ENCODE peak calls at places on chromosomes 5 and 9, in nine cellular contexts. Z is T-helper 17 cell; L is psoas muscle; W is AG08395; C is activated CD4-positive, alpha-beta T cell treated with anti-CD3 and anti-CD28 coated beads, Interleukin-2, amount 50 U/mL, for 1 hour; B is amniotic epithelial cell; M is NCI-H1092; Y is CD8-positive, alpha-beta memory T cell; H is activated T-helper 1 cell treated with Interleukin-2 at 50 U/mL for 16 hours. X is an unnamed sample.

GRCh38 chr9:108911820-108912219 is 22.1 kb downstream of the ELP1 start:
- DNase-seq in Z (no peak), L (no peak), W (no peak), C (no peak), B (no peak), M (no peak), Y (peak; percentile 10), H (no peak), X (no peak)

GRCh38 chr5:140131967-140132409 is 6.3 kb downstream of the IGIP start:
- DNase-seq in Z (no peak), L (no peak), W (peak; percentile 92), C (no peak), B (peak; percentile 90), M (no peak), Y (no peak), H (no peak), X (peak; percentile 61)

GRCh38 chr9:30103647-30104394 is 2280.6 kb upstream of the ACO1 start:
- DNase-seq in Z (no peak), L (no peak), W (no peak), C (no peak), B (peak; percentile 5), M (no peak), Y (no peak), H (no peak), X (no peak)

GRCh38 chr5:43041669-43042175 is 1.6 kb upstream of the ANXA2R start:
- DNase-seq in Z (peak; percentile 72), L (no peak), W (peak; percentile 8), C (peak; percentile 71), B (peak; percentile 85), M (peak; percentile 48), Y (no peak), H (no peak), X (peak; percentile 85)

GRCh38 chr5:148904440-148904839 is 78.0 kb downstream of the ADRB2 start:
- DNase-seq in Z (no peak), L (peak; percentile 78), W (no peak), C (no peak), B (no peak), M (no peak), Y (no peak), H (no peak), X (no peak)

GRCh38 chr9:114096041-114096511 is 3.0 kb downstream of the KIF12 start:
- DNase-seq in Z (no peak), L (no peak), W (no peak), C (no peak), B (no peak), M (no peak), Y (no peak), H (no peak), X (no peak)

GRCh38 chr5:5203441-5203840 is 63.3 kb downstream of the ADAMTS16 start:
- DNase-seq in Z (no peak), L (no peak), W (no peak), C (no peak), B (no peak), M (no peak), Y (no peak), H (no peak), X (no peak)

GRCh38 chr5:173670791-173671120 is 54.3 kb upstream of the BOD1 start:
- DNase-seq in Z (no peak), L (no peak), W (no peak), C (no peak), B (no peak), M (peak; percentile 8), Y (no peak), H (no peak), X (no peak)

GRCh38 chr9:119370816-119371215 is 1.6 kb upstream of the BRINP1 start:
- DNase-seq in Z (no peak), L (peak; percentile 60), W (peak; percentile 66), C (no peak), B (peak; percentile 22), M (no peak), Y (no peak), H (no peak), X (no peak)

GRCh38 chr9:116274293-116274692 is 120.7 kb downstream of the PAPPA start:
- DNase-seq in Z (no peak), L (no peak), W (peak; percentile 10), C (no peak), B (peak; percentile 99), M (no peak), Y (no peak), H (no peak), X (no peak)

GRCh38 chr5:96336351-96336985 is 96.6 kb downstream of the PCSK1 start:
- DNase-seq in Z (peak; percentile 12), L (no peak), W (peak; percentile 63), C (peak; percentile 37), B (peak; percentile 87), M (peak; percentile 50), Y (peak; percentile 57), H (peak; percentile 5), X (peak; percentile 85)

GRCh38 chr9:132609184-132609583 is 26.8 kb downstream of the BARHL1 start:
- DNase-seq in Z (no peak), L (no peak), W (no peak), C (no peak), B (no peak), M (no peak), Y (no peak), H (no peak), X (no peak)

GRCh38 chr9:93899609-93900435 is 55.3 kb downstream of the BARX1 start:
- DNase-seq in Z (no peak), L (peak; percentile 17), W (no peak), C (no peak), B (no peak), M (no peak), Y (no peak), H (no peak), X (no peak)

GRCh38 chr5:98927988-98928801 is 612 bp downstream of the CHD1 start:
- DNase-seq in Z (peak; percentile 25), L (peak; percentile 77), W (peak; percentile 60), C (peak; percentile 39), B (peak; percentile 48), M (peak; percentile 54), Y (no peak), H (peak; percentile 18), X (peak; percentile 66)

GRCh38 chr9:119834064-119834620 is 464.9 kb upstream of the BRINP1 start:
- DNase-seq in Z (no peak), L (no peak), W (no peak), C (no peak), B (no peak), M (no peak), Y (no peak), H (no peak), X (no peak)

GRCh38 chr9:137430723-137431415 is 7.7 kb downstream of the NOXA1 start:
- DNase-seq in Z (no peak), L (peak; percentile 49), W (no peak), C (no peak), B (no peak), M (no peak), Y (no peak), H (no peak), X (no peak)

GRCh38 chr9:9560382-9561035 is 1052.3 kb downstream of the PTPRD start:
- DNase-seq in Z (no peak), L (no peak), W (no peak), C (no peak), B (no peak), M (no peak), Y (no peak), H (no peak), X (no peak)

GRCh38 chr5:153617190-153617589 is 126.7 kb downstream of the GRIA1 start:
- DNase-seq in Z (no peak), L (no peak), W (peak; percentile 50), C (no peak), B (peak; percentile 26), M (no peak), Y (no peak), H (no peak), X (no peak)

GRCh38 chr9:34493972-34494535 is 28.7 kb downstream of the ENHO start:
- DNase-seq in Z (no peak), L (peak; percentile 73), W (peak; percentile 75), C (peak; percentile 13), B (peak; percentile 57), M (no peak), Y (no peak), H (no peak), X (no peak)

GRCh38 chr9:136039488-136039887 is 55.6 kb downstream of the NACC2 start:
- DNase-seq in Z (no peak), L (no peak), W (no peak), C (no peak), B (no peak), M (no peak), Y (no peak), H (no peak), X (no peak)

GRCh38 chr9:7542648-7543165 is 256.9 kb downstream of the DMAC1 start:
- DNase-seq in Z (no peak), L (no peak), W (no peak), C (no peak), B (no peak), M (no peak), Y (no peak), H (no peak), X (no peak)

GRCh38 chr9:111450114-111450513 is 34.1 kb downstream of the ECPAS start:
- DNase-seq in Z (no peak), L (no peak), W (no peak), C (no peak), B (peak; percentile 37), M (no peak), Y (no peak), H (no peak), X (no peak)

GRCh38 chr5:133869675-133869978 is 98.8 kb downstream of the C5orf15 start:
- DNase-seq in Z (no peak), L (peak; percentile 87), W (no peak), C (no peak), B (no peak), M (no peak), Y (no peak), H (no peak), X (no peak)

GRCh38 chr5:141913560-141913959 is 10.1 kb upstream of the DELE1 start:
- DNase-seq in Z (no peak), L (no peak), W (no peak), C (no peak), B (no peak), M (no peak), Y (no peak), H (no peak), X (no peak)

GRCh38 chr9:89961616-89962341 is 357.0 kb downstream of the GADD45G start:
- DNase-seq in Z (no peak), L (no peak), W (peak; percentile 58), C (no peak), B (no peak), M (no peak), Y (peak; percentile 2), H (no peak), X (no peak)

GRCh38 chr9:20811872-20812271 is 127.8 kb downstream of the FOCAD start:
- DNase-seq in Z (no peak), L (no peak), W (no peak), C (no peak), B (peak; percentile 48), M (no peak), Y (no peak), H (no peak), X (no peak)

GRCh38 chr5:133827001-133827400 is 141.4 kb downstream of the C5orf15 start:
- DNase-seq in Z (no peak), L (no peak), W (no peak), C (no peak), B (no peak), M (peak; percentile 76), Y (no peak), H (no peak), X (peak; percentile 95)

GRCh38 chr5:177362871-177363507 is 5.3 kb downstream of the RGS14 start:
- DNase-seq in Z (peak; percentile 80), L (peak; percentile 70), W (peak; percentile 72), C (peak; percentile 61), B (no peak), M (no peak), Y (peak; percentile 67), H (peak; percentile 46), X (peak; percentile 52)

GRCh38 chr9:102911185-102911584 is 83.9 kb upstream of the CYLC2 start:
- DNase-seq in Z (no peak), L (no peak), W (no peak), C (no peak), B (no peak), M (no peak), Y (no peak), H (no peak), X (no peak)

GRCh38 chr9:71662086-71662485 is 106.2 kb downstream of the CEMIP2 start:
- DNase-seq in Z (no peak), L (no peak), W (no peak), C (no peak), B (no peak), M (no peak), Y (no peak), H (no peak), X (no peak)

GRCh38 chr5:72353046-72353445 is 32.9 kb downstream of the PTCD2 start:
- DNase-seq in Z (no peak), L (no peak), W (peak; percentile 57), C (no peak), B (peak; percentile 12), M (no peak), Y (no peak), H (no peak), X (no peak)